ENCODE peak calls at places on chromosomes 1 and 21, in six cellular contexts. One of them, this sample, is unnamed.

GRCh38 chr1:43936470-43937151 is 3.0 kb downstream of the ARTN start:
- DNase-seq in uterus: peak; percentile 35
- DNase-seq in effector memory CD4-positive, alpha-beta T cell: no peak
- DNase-seq in neural progenitor cell: peak; percentile 80
- DNase-seq in NT2/D1: peak; percentile 51
- DNase-seq in right lobe of liver: peak; percentile 54
- DNase-seq in this sample: peak; percentile 83

GRCh38 chr1:38549191-38549590 is 310.4 kb downstream of the RRAGC start:
- DNase-seq in uterus: no peak
- DNase-seq in effector memory CD4-positive, alpha-beta T cell: no peak
- DNase-seq in neural progenitor cell: no peak
- DNase-seq in NT2/D1: no peak
- DNase-seq in right lobe of liver: no peak
- DNase-seq in this sample: no peak

GRCh38 chr1:199167460-199167859 is 528.6 kb downstream of the PTPRC start:
- DNase-seq in uterus: no peak
- DNase-seq in effector memory CD4-positive, alpha-beta T cell: no peak
- DNase-seq in neural progenitor cell: no peak
- DNase-seq in NT2/D1: no peak
- DNase-seq in right lobe of liver: no peak
- DNase-seq in this sample: no peak

GRCh38 chr21:45982256-45982757 is 737 bp downstream of the COL6A1 start:
- DNase-seq in uterus: peak; percentile 57
- DNase-seq in effector memory CD4-positive, alpha-beta T cell: no peak
- DNase-seq in neural progenitor cell: peak; percentile 54
- DNase-seq in NT2/D1: no peak
- DNase-seq in right lobe of liver: peak; percentile 26
- DNase-seq in this sample: peak; percentile 74

GRCh38 chr1:226034482-226034881 is 28.0 kb upstream of the H3-3A start:
- DNase-seq in uterus: peak; percentile 68
- DNase-seq in effector memory CD4-positive, alpha-beta T cell: no peak
- DNase-seq in neural progenitor cell: no peak
- DNase-seq in NT2/D1: no peak
- DNase-seq in right lobe of liver: peak; percentile 77
- DNase-seq in this sample: peak; percentile 92

GRCh38 chr1:8384088-8384487 is 66.2 kb downstream of the SLC45A1 start:
- DNase-seq in uterus: no peak
- DNase-seq in effector memory CD4-positive, alpha-beta T cell: no peak
- DNase-seq in neural progenitor cell: no peak
- DNase-seq in NT2/D1: no peak
- DNase-seq in right lobe of liver: no peak
- DNase-seq in this sample: no peak

GRCh38 chr21:41873005-41873404 is 6.1 kb downstream of the PRDM15 start:
- DNase-seq in uterus: no peak
- DNase-seq in effector memory CD4-positive, alpha-beta T cell: no peak
- DNase-seq in neural progenitor cell: no peak
- DNase-seq in NT2/D1: no peak
- DNase-seq in right lobe of liver: no peak
- DNase-seq in this sample: no peak

GRCh38 chr1:96416111-96416595 is 305.4 kb upstream of the PTBP2 start:
- DNase-seq in uterus: no peak
- DNase-seq in effector memory CD4-positive, alpha-beta T cell: no peak
- DNase-seq in neural progenitor cell: no peak
- DNase-seq in NT2/D1: no peak
- DNase-seq in right lobe of liver: no peak
- DNase-seq in this sample: no peak

GRCh38 chr1:56432561-56432971 is 146.8 kb downstream of the PLPP3 start:
- DNase-seq in uterus: no peak
- DNase-seq in effector memory CD4-positive, alpha-beta T cell: no peak
- DNase-seq in neural progenitor cell: peak; percentile 52
- DNase-seq in NT2/D1: no peak
- DNase-seq in right lobe of liver: peak; percentile 47
- DNase-seq in this sample: no peak

GRCh38 chr1:42173155-42173933 is 8.8 kb upstream of the GUCA2A start:
- DNase-seq in uterus: peak; percentile 51
- DNase-seq in effector memory CD4-positive, alpha-beta T cell: peak; percentile 29
- DNase-seq in neural progenitor cell: peak; percentile 82
- DNase-seq in NT2/D1: peak; percentile 74
- DNase-seq in right lobe of liver: peak; percentile 72
- DNase-seq in this sample: no peak

GRCh38 chr1:245870698-245871097 is 636.4 kb downstream of the SMYD3 start:
- DNase-seq in uterus: no peak
- DNase-seq in effector memory CD4-positive, alpha-beta T cell: no peak
- DNase-seq in neural progenitor cell: no peak
- DNase-seq in NT2/D1: no peak
- DNase-seq in right lobe of liver: no peak
- DNase-seq in this sample: no peak

GRCh38 chr1:215521279-215521678 is 45.8 kb upstream of the KCTD3 start:
- DNase-seq in uterus: no peak
- DNase-seq in effector memory CD4-positive, alpha-beta T cell: no peak
- DNase-seq in neural progenitor cell: no peak
- DNase-seq in NT2/D1: no peak
- DNase-seq in right lobe of liver: no peak
- DNase-seq in this sample: no peak

GRCh38 chr1:114485286-114485685 is 25.7 kb downstream of the TRIM33 start:
- DNase-seq in uterus: no peak
- DNase-seq in effector memory CD4-positive, alpha-beta T cell: no peak
- DNase-seq in neural progenitor cell: no peak
- DNase-seq in NT2/D1: no peak
- DNase-seq in right lobe of liver: no peak
- DNase-seq in this sample: no peak

GRCh38 chr1:41784516-41785279 is 134.0 kb downstream of the HIVEP3 start:
- DNase-seq in uterus: no peak
- DNase-seq in effector memory CD4-positive, alpha-beta T cell: no peak
- DNase-seq in neural progenitor cell: no peak
- DNase-seq in NT2/D1: no peak
- DNase-seq in right lobe of liver: no peak
- DNase-seq in this sample: no peak

GRCh38 chr1:205045146-205045545 is 2.1 kb downstream of the CNTN2 start:
- DNase-seq in uterus: no peak
- DNase-seq in effector memory CD4-positive, alpha-beta T cell: no peak
- DNase-seq in neural progenitor cell: no peak
- DNase-seq in NT2/D1: no peak
- DNase-seq in right lobe of liver: no peak
- DNase-seq in this sample: no peak

GRCh38 chr1:205046870-205047269 is 3.9 kb downstream of the CNTN2 start:
- DNase-seq in uterus: no peak
- DNase-seq in effector memory CD4-positive, alpha-beta T cell: no peak
- DNase-seq in neural progenitor cell: peak; percentile 39
- DNase-seq in NT2/D1: no peak
- DNase-seq in right lobe of liver: no peak
- DNase-seq in this sample: no peak

GRCh38 chr1:205043866-205044265 is 854 bp downstream of the CNTN2 start:
- DNase-seq in uterus: no peak
- DNase-seq in effector memory CD4-positive, alpha-beta T cell: no peak
- DNase-seq in neural progenitor cell: peak; percentile 53
- DNase-seq in NT2/D1: peak; percentile 61
- DNase-seq in right lobe of liver: no peak
- DNase-seq in this sample: no peak

GRCh38 chr1:205042911-205043806 is at the start of gene CNTN2:
- DNase-seq in uterus: no peak
- DNase-seq in effector memory CD4-positive, alpha-beta T cell: no peak
- DNase-seq in neural progenitor cell: peak; percentile 77
- DNase-seq in NT2/D1: no peak
- DNase-seq in right lobe of liver: no peak
- DNase-seq in this sample: no peak

GRCh38 chr1:205044745-205045144 is 1.7 kb downstream of the CNTN2 start:
- DNase-seq in uterus: no peak
- DNase-seq in effector memory CD4-positive, alpha-beta T cell: no peak
- DNase-seq in neural progenitor cell: peak; percentile 52
- DNase-seq in NT2/D1: peak; percentile 38
- DNase-seq in right lobe of liver: no peak
- DNase-seq in this sample: no peak
- H3K4me1 ChIP-seq in uterus: peaks cover 4% of the 10 kb centered on the region
- H3K4me1 ChIP-seq in effector memory CD4-positive, alpha-beta T cell: no peaks in the 10 kb centered on the region
- H3K4me1 ChIP-seq in neural progenitor cell: peaks cover 40% of the 10 kb centered on the region
- H3K4me1 ChIP-seq in NT2/D1: peaks cover 39% of the 10 kb centered on the region
- H3K4me1 ChIP-seq in right lobe of liver: no peaks in the 10 kb centered on the region
- H3K4me1 ChIP-seq in this sample: no peaks in the 10 kb centered on the region

DNA sequence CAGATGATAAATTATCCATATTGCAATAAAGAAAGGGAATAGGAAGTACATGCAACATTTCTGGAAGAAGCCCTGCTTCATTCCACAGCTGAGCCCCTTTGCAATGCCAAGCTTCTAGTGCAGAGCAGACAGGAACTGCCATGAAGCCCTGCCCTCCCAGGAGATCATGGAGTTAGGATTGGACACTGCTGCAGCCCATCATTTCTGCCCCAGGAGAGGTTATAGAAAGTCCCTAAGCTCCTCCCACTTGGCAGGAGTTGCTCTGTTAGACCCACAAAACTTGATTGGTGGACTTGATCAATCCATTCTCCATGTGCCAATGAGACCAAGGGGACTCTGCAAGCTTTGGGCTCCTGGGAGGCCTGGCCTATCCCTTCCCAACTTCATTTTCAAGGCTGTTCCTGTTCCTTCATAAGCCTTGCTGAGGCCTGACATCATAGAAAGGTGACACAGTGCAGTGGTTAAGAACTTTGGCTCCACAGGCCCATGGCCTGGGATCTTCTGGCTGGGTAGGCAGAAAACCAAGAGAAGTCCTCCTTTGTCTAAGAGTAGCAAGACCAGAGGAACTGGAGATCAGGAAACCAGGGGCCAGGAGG is 1.3 kb upstream of the LAPTM5 start:
- DNase-seq in uterus: no peak
- DNase-seq in effector memory CD4-positive, alpha-beta T cell: no peak
- DNase-seq in neural progenitor cell: no peak
- DNase-seq in NT2/D1: no peak
- DNase-seq in right lobe of liver: no peak
- DNase-seq in this sample: no peak
- H3K4me3 ChIP-seq in uterus: no peak overlapping the region
- H3K4me3 ChIP-seq in effector memory CD4-positive, alpha-beta T cell: no peak overlapping the region
- H3K4me3 ChIP-seq in neural progenitor cell: no peak overlapping the region
- H3K4me3 ChIP-seq in NT2/D1: no peak overlapping the region
- H3K4me3 ChIP-seq in right lobe of liver: no peak overlapping the region
- H3K4me3 ChIP-seq in this sample: no peak overlapping the region

DNA sequence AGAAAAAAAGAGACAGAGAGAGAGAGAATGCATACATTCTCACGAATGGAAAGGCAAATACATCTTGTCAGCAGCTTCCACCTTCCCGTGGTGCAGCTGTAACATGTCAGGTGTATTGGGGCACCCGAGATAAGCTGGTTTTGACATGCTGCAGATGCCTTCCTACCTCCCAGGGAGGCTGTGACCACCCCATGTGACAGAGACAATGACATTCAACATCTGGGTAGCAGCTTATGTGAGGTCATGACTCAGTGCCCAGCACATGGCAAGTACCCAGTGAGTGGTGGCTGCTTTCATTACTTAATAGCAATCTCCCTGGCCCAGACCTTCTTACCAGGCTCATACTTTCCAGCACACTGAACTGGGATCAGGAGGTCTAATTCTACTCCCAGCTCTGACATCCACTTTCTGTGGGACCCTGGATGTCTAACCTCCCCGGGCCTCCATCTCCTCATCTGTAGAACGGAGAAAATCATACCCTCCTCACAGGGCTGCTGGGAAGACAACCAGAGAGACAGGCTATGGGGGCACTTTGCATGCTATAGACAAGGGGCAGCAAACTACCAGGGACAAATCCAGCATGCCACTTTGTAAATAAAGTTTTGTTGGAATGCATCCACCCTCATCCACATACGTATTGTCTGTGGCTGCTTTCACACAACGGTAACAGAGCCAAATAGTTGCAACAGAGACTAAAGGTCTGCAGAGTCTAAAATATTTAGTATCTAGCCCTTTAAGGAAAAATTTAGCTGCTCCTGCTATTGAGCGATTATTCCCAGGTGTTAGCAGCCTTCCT is 38.5 kb upstream of the ZBTB40 start:
- DNase-seq in uterus: no peak
- DNase-seq in effector memory CD4-positive, alpha-beta T cell: no peak
- DNase-seq in neural progenitor cell: no peak
- DNase-seq in NT2/D1: no peak
- DNase-seq in right lobe of liver: no peak
- DNase-seq in this sample: no peak
- H3K4me1 ChIP-seq in uterus: no peaks in the 10 kb centered on the region
- H3K4me1 ChIP-seq in effector memory CD4-positive, alpha-beta T cell: no peaks in the 10 kb centered on the region
- H3K4me1 ChIP-seq in neural progenitor cell: no peaks in the 10 kb centered on the region
- H3K4me1 ChIP-seq in NT2/D1: no peaks in the 10 kb centered on the region
- H3K4me1 ChIP-seq in right lobe of liver: no peaks in the 10 kb centered on the region
- H3K4me1 ChIP-seq in this sample: peaks cover 9% of the 10 kb centered on the region

GRCh38 chr1:27392096-27392777 is at the start of gene GPR3:
- DNase-seq in uterus: peak; percentile 94
- DNase-seq in effector memory CD4-positive, alpha-beta T cell: peak; percentile 90
- DNase-seq in neural progenitor cell: peak; percentile 96
- DNase-seq in NT2/D1: peak; percentile 96
- DNase-seq in right lobe of liver: peak; percentile 88
- DNase-seq in this sample: peak; percentile 87
- H3K4me3 ChIP-seq in uterus: peak within 1 kb of the TSS; percentile 41
- H3K4me3 ChIP-seq in effector memory CD4-positive, alpha-beta T cell: peak within 1 kb of the TSS; percentile 58
- H3K4me3 ChIP-seq in neural progenitor cell: peak within 1 kb of the TSS; percentile 67
- H3K4me3 ChIP-seq in NT2/D1: peak within 1 kb of the TSS; percentile 72
- H3K4me3 ChIP-seq in right lobe of liver: peak within 1 kb of the TSS; percentile 38
- H3K4me3 ChIP-seq in this sample: peak within 1 kb of the TSS; percentile 32

GRCh38 chr1:177640687-177641086 is 329.2 kb downstream of the SEC16B start:
- DNase-seq in uterus: no peak
- DNase-seq in effector memory CD4-positive, alpha-beta T cell: no peak
- DNase-seq in neural progenitor cell: no peak
- DNase-seq in NT2/D1: no peak
- DNase-seq in right lobe of liver: no peak
- DNase-seq in this sample: no peak
- H3K4me1 ChIP-seq in uterus: no peaks in the 10 kb centered on the region
- H3K4me1 ChIP-seq in effector memory CD4-positive, alpha-beta T cell: no peaks in the 10 kb centered on the region
- H3K4me1 ChIP-seq in neural progenitor cell: peaks cover 5% of the 10 kb centered on the region
- H3K4me1 ChIP-seq in NT2/D1: no peaks in the 10 kb centered on the region
- H3K4me1 ChIP-seq in right lobe of liver: no peaks in the 10 kb centered on the region
- H3K4me1 ChIP-seq in this sample: no peaks in the 10 kb centered on the region

GRCh38 chr1:193349046-193349535 is 162.7 kb upstream of the B3GALT2 start:
- DNase-seq in uterus: no peak
- DNase-seq in effector memory CD4-positive, alpha-beta T cell: no peak
- DNase-seq in neural progenitor cell: no peak
- DNase-seq in NT2/D1: no peak
- DNase-seq in right lobe of liver: no peak
- DNase-seq in this sample: no peak
- H3K4me3 ChIP-seq in uterus: no peak overlapping the region
- H3K4me3 ChIP-seq in effector memory CD4-positive, alpha-beta T cell: no peak overlapping the region
- H3K4me3 ChIP-seq in neural progenitor cell: no peak overlapping the region
- H3K4me3 ChIP-seq in NT2/D1: no peak overlapping the region
- H3K4me3 ChIP-seq in right lobe of liver: no peak overlapping the region
- H3K4me3 ChIP-seq in this sample: no peak overlapping the region

This sample was measured in left lung.